ENCODE peak calls at places on chromosomes 6 and 20, in six cellular contexts. N is RWPE2; T is psoas muscle; X is H9; J is HCT116; Y is CD8-positive, alpha-beta T cell. K is an unnamed sample. For H3K4me1, the result is how much of the 10 kb centered on the place peaks cover.

GRCh38 chr6:129369737-129370136 is 340.2 kb downstream of the ARHGAP18 start:
- DNase-seq in T (no peak), J (no peak), X (no peak), N (no peak), Y (no peak), K (no peak)

GRCh38 chr6:166542580-166542912 is 43.9 kb downstream of the RAMACL start:
- DNase-seq in Y (no peak), T (no peak), N (no peak), J (no peak), X (peak), K (no peak)

GRCh38 chr20:56391596-56392281 is at the start of gene AURKA:
- DNase-seq in J (no peak), Y (no peak), T (no peak), X (no peak), N (peak), K (no peak)

GRCh38 chr20:31838646-31839292 is 6.6 kb downstream of the FOXS1 start:
- DNase-seq in N (no peak), Y (no peak), X (no peak), T (no peak), J (no peak), K (no peak)

GRCh38 chr20:62824476-62825287 is 7.8 kb downstream of the COL9A3 start:
- DNase-seq in J (no peak), X (peak), T (no peak), Y (no peak), N (no peak), K (peak)

GRCh38 chr20:50318709-50319108 is 128.1 kb downstream of the CEBPB start:
- DNase-seq in J (no peak), Y (no peak), N (peak), X (no peak), T (no peak), K (no peak)

GRCh38 chr6:158361961-158362634 is 49.8 kb downstream of the TULP4 start:
- DNase-seq in N (no peak), Y (no peak), X (no peak), T (no peak), J (no peak), K (no peak)

GRCh38 chr6:31586596-31586995 is 519 bp downstream of the LST1 start:
- DNase-seq in X (no peak), Y (peak), T (no peak), J (no peak), N (no peak), K (no peak)

GRCh38 chr6:11711994-11712698 is 66.5 kb downstream of the ADTRP start:
- DNase-seq in X (no peak), J (no peak), N (no peak), Y (no peak), T (no peak), K (peak)

GRCh38 chr6:36781669-36782068 is 57.6 kb downstream of the CPNE5 start:
- DNase-seq in Y (no peak), N (no peak), X (no peak), T (no peak), J (no peak), K (no peak)

GRCh38 chr6:16766836-16767745 is 5.8 kb upstream of the ATXN1 start:
- DNase-seq in T (no peak), N (no peak), J (no peak), Y (no peak), X (no peak), K (no peak)
- H3K4me1 ChIP-seq in T (under half), N (half or more), J (half or more), Y (under half), X (under half), K (half or more)

GRCh38 chr6:3732345-3733141 is 19.0 kb downstream of the PXDC1 start:
- DNase-seq in X (peak), N (no peak), Y (peak), T (peak), J (no peak), K (peak)

GRCh38 chr6:3733321-3733925 is 18.1 kb downstream of the PXDC1 start:
- DNase-seq in J (no peak), T (no peak), Y (no peak), X (no peak), N (no peak), K (no peak)

GRCh38 chr6:3737149-3737830 is 14.2 kb downstream of the PXDC1 start:
- DNase-seq in T (no peak), J (no peak), X (no peak), N (no peak), Y (no peak), K (no peak)

GRCh38 chr6:3734023-3734422 is 17.5 kb downstream of the PXDC1 start:
- DNase-seq in Y (no peak), N (no peak), J (no peak), T (no peak), X (no peak), K (no peak)

GRCh38 chr6:3735029-3735605 is 16.4 kb downstream of the PXDC1 start:
- DNase-seq in N (no peak), J (no peak), X (no peak), Y (no peak), T (no peak), K (no peak)
- H3K4me1 ChIP-seq in N (under half), J (under half), X (under half), Y (under half), T (under half), K (under half)

DNA sequence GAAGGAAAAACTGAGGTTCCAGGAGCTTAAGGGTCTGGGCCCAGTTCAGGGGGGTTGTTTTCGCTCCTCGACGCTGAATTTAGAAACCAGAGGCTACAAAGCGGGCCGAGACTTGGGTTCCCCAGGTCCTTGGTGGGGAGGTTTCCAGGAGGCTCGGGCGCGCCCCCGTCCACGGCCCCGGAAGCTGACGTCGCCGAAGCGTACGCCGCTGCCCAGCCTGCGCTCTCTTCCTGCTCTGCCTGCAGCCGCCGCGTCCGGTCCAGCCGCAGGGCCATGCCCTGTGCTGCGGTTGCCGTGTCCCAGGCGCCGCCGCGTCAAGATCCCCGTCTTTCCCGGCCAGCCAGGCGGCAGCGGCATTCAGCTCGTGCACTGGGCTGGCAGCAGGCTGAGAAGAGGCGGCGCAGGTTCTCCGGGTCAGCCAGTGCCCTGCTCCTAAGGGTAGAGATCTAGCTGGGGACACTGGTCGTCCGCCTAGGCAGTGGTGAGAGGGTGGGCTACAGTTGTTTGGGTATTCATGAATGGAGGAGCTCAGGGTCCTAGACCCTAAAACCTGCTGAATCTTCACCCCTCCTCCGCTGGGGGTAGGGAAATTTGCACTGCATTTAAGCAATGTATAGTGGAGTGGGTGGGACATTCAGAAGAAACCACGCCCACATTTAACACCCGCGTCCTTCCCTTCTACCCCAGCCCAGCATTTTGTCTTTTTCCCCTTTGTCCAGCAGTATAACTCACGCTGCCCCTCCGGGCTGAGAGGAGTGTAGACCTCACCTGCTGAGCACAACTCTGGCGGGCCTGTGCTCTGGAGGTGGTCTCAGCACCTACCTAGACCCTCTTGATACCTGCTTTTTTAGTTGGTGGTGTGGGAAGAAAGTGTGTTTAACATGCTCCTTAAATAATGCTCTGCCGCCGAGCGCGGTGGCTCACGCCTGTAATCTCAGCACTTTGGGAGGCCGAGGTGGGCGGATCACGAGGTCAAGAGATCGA is 1.1 kb upstream of the TRIM26 start:
- DNase-seq in N (no peak), T (peak), J (no peak), X (peak), Y (peak), K (peak)
- H3K4me1 ChIP-seq in N (under half), T (under half), J (under half), X (under half), Y (under half), K (under half)

GRCh38 chr6:41737591-41738130 is 2.3 kb upstream of the TFEB start:
- DNase-seq in T (no peak), N (no peak), J (no peak), Y (no peak), X (no peak), K (no peak)
- H3K4me1 ChIP-seq in T (under half), N (under half), J (under half), Y (under half), X (under half), K (under half)

GRCh38 chr6:137706065-137706422 is 161.0 kb upstream of the TNFAIP3 start:
- DNase-seq in Y (no peak), T (no peak), N (no peak), J (no peak), X (no peak), K (no peak)

GRCh38 chr6:137708481-137708880 is 158.6 kb upstream of the TNFAIP3 start:
- DNase-seq in Y (no peak), X (no peak), N (no peak), T (no peak), J (no peak), K (no peak)

GRCh38 chr6:137709424-137710281 is 157.4 kb upstream of the TNFAIP3 start:
- DNase-seq in N (no peak), Y (no peak), X (no peak), J (no peak), T (no peak), K (no peak)

GRCh38 chr6:137707038-137707589 is 159.9 kb upstream of the TNFAIP3 start:
- DNase-seq in N (no peak), J (no peak), Y (no peak), T (no peak), X (no peak), K (no peak)

DNA sequence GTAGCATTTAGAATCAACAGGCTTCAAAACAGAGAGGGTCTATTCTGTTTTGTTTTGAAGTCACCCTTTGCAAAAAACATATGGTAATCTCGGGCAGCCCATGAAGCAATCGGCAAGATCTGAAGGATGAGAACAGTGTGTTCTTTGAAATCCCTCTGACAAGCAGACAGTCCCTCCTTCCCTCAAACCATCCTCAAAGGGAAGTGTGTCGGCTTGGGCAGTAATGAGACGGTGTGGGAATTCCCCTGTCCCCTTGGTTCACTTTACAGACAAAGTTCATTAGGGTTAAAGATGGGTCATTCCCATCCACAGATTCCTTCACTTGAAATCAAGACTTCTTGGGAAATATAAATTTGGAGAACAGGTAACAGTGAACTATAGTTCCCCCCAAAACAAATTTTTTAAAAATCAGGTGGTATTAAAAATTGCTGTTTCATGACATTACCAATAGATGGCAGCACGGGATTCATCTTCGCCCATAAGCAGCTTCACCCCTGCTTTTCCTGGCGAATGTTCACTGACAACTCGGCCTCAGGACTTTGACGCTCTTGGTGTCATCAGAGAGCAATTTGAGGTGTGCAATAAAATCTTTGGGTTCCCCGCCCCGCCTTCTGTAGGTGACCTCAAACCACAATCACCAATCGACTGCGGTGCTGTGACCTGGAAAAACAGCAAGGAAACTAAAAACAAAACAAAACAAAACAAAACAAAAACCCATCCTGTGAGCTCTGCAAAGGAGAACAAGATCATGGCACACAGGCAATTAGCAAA is 159.3 kb upstream of the TNFAIP3 start:
- DNase-seq in T (peak), Y (peak), N (peak), X (peak), J (peak), K (peak)
- H3K4me1 ChIP-seq in T (under half), Y (under half), N (under half), X (under half), J (under half), K (under half)

DNA sequence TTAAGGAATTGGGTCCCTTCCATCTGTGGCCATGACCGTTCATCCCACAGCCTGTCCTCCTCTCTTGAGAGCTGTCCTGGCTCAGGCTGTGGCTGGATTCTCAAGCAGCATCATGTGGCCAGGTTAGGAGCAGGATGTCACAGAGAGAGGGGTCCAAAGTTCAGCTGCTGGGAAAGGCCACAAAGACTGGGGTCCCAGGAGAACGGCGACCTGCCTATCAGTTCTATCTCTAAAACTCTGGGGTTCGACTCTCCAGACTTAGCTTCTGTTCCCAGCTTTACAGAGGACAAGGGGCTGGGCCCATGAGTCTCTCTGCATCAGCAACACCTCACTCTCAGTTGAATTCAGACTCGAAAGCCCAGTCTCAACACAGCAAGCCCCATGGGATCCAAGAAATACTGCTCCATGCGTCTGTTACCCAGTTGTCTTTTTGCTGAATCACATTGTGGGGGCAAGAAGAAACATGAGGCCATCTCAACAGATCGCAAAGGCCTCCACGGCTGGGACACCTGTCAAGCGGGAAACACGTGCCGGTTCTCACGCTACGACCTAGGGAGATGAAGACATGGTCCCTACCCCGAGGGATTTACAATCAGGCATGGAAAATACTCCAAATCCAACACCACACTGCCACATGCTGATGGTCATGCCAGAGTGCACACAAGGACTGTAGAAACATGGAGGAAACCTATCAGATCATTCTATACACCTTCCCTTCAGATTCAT is 95.4 kb downstream of the SLC22A23 start:
- DNase-seq in Y (no peak), J (no peak), T (no peak), X (no peak), N (no peak), K (no peak)
- H3K4me1 ChIP-seq in Y (under half), J (under half), T (under half), X (under half), N (under half), K (under half)

DNA sequence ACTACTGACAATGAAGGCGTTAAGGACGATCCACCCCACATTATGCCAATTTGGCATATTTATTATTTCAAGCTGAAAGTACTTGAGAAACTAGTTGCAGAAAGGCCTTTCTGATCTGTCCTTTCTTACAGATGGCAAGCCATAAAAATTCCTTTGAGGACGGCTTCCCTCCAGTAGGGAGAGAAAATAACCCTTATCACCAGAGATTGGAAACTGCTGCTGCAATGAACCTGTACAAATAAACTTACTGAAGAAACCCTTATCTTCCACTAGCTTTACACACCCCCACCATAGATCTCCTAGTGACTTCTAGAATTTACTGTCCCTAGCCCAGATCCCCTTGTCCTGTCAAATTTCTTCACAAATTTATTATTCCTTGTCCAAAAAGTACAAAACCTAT is 105.2 kb downstream of the MAP7 start:
- DNase-seq in J (no peak), Y (no peak), X (no peak), T (no peak), N (no peak), K (no peak)
- H3K4me1 ChIP-seq in J (under half), Y (under half), X (under half), T (under half), N (under half), K (under half)

DNA sequence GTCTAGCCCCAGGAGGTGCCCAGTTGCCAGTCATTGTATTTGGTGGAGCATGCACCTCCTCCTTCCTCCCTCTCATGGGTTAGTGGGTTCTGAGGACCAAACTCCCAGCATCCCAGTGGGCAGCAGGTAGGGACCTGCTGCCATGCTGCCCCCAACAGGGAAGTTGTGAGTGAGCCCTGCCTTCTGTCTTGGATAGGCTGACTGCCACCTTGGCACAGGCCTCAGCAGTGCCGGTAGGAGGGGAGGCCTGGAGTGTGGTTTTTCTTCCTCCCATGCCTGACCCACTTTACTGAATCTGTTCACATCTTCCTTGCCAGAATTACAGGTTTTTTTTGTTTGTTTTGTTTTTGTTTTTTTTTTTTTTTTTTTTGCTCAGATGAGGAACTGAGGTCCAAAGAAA is 24.5 kb downstream of the PLCG1 start:
- DNase-seq in N (no peak), X (no peak), T (no peak), Y (no peak), J (no peak), K (no peak)
- H3K4me1 ChIP-seq in N (under half), X (under half), T (under half), Y (half or more), J (under half), K (half or more)

GRCh38 chr6:82182756-82183155 is 64.8 kb downstream of the IBTK start:
- DNase-seq in T (no peak), Y (no peak), N (no peak), J (no peak), X (no peak), K (no peak)

GRCh38 chr6:82178084-82178758 is 69.3 kb downstream of the IBTK start:
- DNase-seq in N (no peak), J (no peak), X (no peak), T (no peak), Y (no peak), K (no peak)

GRCh38 chr6:82179415-82179814 is 68.1 kb downstream of the IBTK start:
- DNase-seq in J (no peak), X (no peak), Y (no peak), T (no peak), N (no peak), K (no peak)

GRCh38 chr6:82176616-82177015 is 70.9 kb downstream of the IBTK start:
- DNase-seq in Y (no peak), J (no peak), N (no peak), X (no peak), T (no peak), K (no peak)

GRCh38 chr6:82178759-82179112 is 68.8 kb downstream of the IBTK start:
- DNase-seq in T (no peak), Y (no peak), X (no peak), J (no peak), N (no peak), K (no peak)
- H3K4me1 ChIP-seq in T (under half), Y (under half), X (under half), J (under half), N (under half), K (under half)

GRCh38 chr6:8079116-8079515 is 14.9 kb upstream of the BLOC1S5 start:
- DNase-seq in X (no peak), Y (no peak), N (no peak), J (no peak), T (no peak), K (no peak)

GRCh38 chr6:8084586-8084985 is 17.8 kb downstream of the EEF1E1 start:
- DNase-seq in N (no peak), Y (no peak), J (no peak), T (no peak), X (no peak), K (no peak)

GRCh38 chr6:8082572-8082953 is 18.4 kb upstream of the BLOC1S5 start:
- DNase-seq in Y (no peak), X (no peak), J (no peak), N (no peak), T (no peak), K (no peak)

GRCh38 chr6:8082954-8083858 is 19.0 kb upstream of the BLOC1S5 start:
- DNase-seq in J (peak), Y (no peak), N (no peak), X (no peak), T (no peak), K (no peak)

GRCh38 chr6:8080338-8081151 is 16.4 kb upstream of the BLOC1S5 start:
- DNase-seq in X (no peak), N (no peak), T (no peak), Y (no peak), J (no peak), K (no peak)
- H3K4me1 ChIP-seq in X (under half), N (half or more), T (under half), Y (under half), J (under half), K (under half)